ENCODE peak calls at places on chromosome 17, in six cellular contexts. O is right lobe of liver; C is IMR-90; Q is lower lobe of right lung; A is tibial artery; H is CD8-positive, alpha-beta memory T cell. L is an unnamed sample.

GRCh38 chr17:80861892-80862291 is 129.7 kb upstream of the CHMP6 start:
- DNase-seq in O (peak; percentile 46), C (peak; percentile 30), Q (peak; percentile 28), A (no peak), H (no peak), L (peak; percentile 55)

GRCh38 chr17:73526851-73527250 is 117.4 kb downstream of the SDK2 start:
- DNase-seq in O (no peak), C (no peak), Q (no peak), A (no peak), H (no peak), L (no peak)

GRCh38 chr17:73976676-73977521 is 226.6 kb upstream of the RPL38 start:
- DNase-seq in O (no peak), C (no peak), Q (no peak), A (no peak), H (no peak), L (no peak)

GRCh38 chr17:20216154-20216815 is 207.1 kb downstream of the SPECC1 start:
- DNase-seq in O (no peak), C (no peak), Q (no peak), A (no peak), H (no peak), L (no peak)

GRCh38 chr17:81578561-81579225 is 26.5 kb upstream of the FAAP100 start:
- DNase-seq in O (peak; percentile 3), C (no peak), Q (no peak), A (no peak), H (no peak), L (no peak)

GRCh38 chr17:40888321-40888720 is 3.3 kb upstream of the KRT20 start:
- DNase-seq in O (no peak), C (no peak), Q (no peak), A (no peak), H (no peak), L (no peak)

GRCh38 chr17:28270926-28271325 is 48.1 kb upstream of the TMEM97 start:
- DNase-seq in O (no peak), C (no peak), Q (no peak), A (no peak), H (no peak), L (no peak)

GRCh38 chr17:13601317-13601775 is 383 bp downstream of the HS3ST3A1 start:
- DNase-seq in O (peak; percentile 54), C (no peak), Q (no peak), A (no peak), H (no peak), L (no peak)

GRCh38 chr17:21382560-21383495 is 6.7 kb downstream of the KCNJ12 start:
- DNase-seq in O (no peak), C (no peak), Q (no peak), A (no peak), H (no peak), L (no peak)

GRCh38 chr17:82367724-82368524 is 3.6 kb upstream of the UTS2R start:
- DNase-seq in O (no peak), C (peak; percentile 11), Q (no peak), A (no peak), H (no peak), L (no peak)

GRCh38 chr17:27430882-27431491 is 25.3 kb upstream of the KSR1 start:
- DNase-seq in O (no peak), C (peak; percentile 51), Q (no peak), A (no peak), H (no peak), L (no peak)

GRCh38 chr17:67365762-67366192 is 600 bp downstream of the PSMD12 start:
- DNase-seq in O (no peak), C (peak; percentile 78), Q (no peak), A (no peak), H (no peak), L (no peak)

GRCh38 chr17:17719966-17720543 is 38.8 kb downstream of the RAI1 start:
- DNase-seq in O (no peak), C (no peak), Q (no peak), A (no peak), H (no peak), L (no peak)

GRCh38 chr17:47317119-47317518 is 6.6 kb upstream of the EFCAB13 start:
- DNase-seq in O (no peak), C (peak; percentile 47), Q (no peak), A (peak; percentile 74), H (no peak), L (no peak)

GRCh38 chr17:36500745-36501225 is 14.3 kb downstream of the ZNHIT3 start:
- DNase-seq in O (no peak), C (no peak), Q (no peak), A (no peak), H (no peak), L (no peak)

GRCh38 chr17:63035271-63035670 is 69.2 kb downstream of the TANC2 start:
- DNase-seq in O (no peak), C (peak; percentile 90), Q (no peak), A (no peak), H (no peak), L (no peak)

GRCh38 chr17:10094806-10095205 is 103.6 kb downstream of the GAS7 start:
- DNase-seq in O (no peak), C (no peak), Q (no peak), A (no peak), H (no peak), L (no peak)

GRCh38 chr17:74454197-74455024 is 12.0 kb upstream of the CD300A start:
- DNase-seq in O (peak; percentile 87), C (peak; percentile 29), Q (peak; percentile 94), A (peak; percentile 91), H (peak; percentile 59), L (no peak)

GRCh38 chr17:58269557-58270291 is 11.0 kb downstream of the MPO start:
- DNase-seq in O (no peak), C (no peak), Q (no peak), A (no peak), H (no peak), L (no peak)

GRCh38 chr17:64196626-64197025 is 66.4 kb downstream of the TEX2 start:
- DNase-seq in O (no peak), C (peak; percentile 88), Q (no peak), A (no peak), H (no peak), L (no peak)

GRCh38 chr17:70320642-70321345 is 151.5 kb downstream of the KCNJ2 start:
- DNase-seq in O (no peak), C (peak; percentile 8), Q (peak; percentile 50), A (no peak), H (no peak), L (no peak)

GRCh38 chr17:21678451-21679081 is 13.8 kb upstream of the KCNJ18 start:
- DNase-seq in O (no peak), C (no peak), Q (no peak), A (no peak), H (no peak), L (no peak)

GRCh38 chr17:61396586-61397085 is 3.0 kb upstream of the TBX2 start:
- DNase-seq in O (no peak), C (peak; percentile 35), Q (peak; percentile 52), A (no peak), H (no peak), L (no peak)
- H3K27me3 ChIP-seq in O (peaks cover 54% of the 10 kb centered on the region), C (no peaks in the 10 kb centered on the region), Q (peaks cover 58% of the 10 kb centered on the region), A (no peaks in the 10 kb centered on the region), H (peaks cover 18% of the 10 kb centered on the region), L (peaks cover 55% of the 10 kb centered on the region)

DNA sequence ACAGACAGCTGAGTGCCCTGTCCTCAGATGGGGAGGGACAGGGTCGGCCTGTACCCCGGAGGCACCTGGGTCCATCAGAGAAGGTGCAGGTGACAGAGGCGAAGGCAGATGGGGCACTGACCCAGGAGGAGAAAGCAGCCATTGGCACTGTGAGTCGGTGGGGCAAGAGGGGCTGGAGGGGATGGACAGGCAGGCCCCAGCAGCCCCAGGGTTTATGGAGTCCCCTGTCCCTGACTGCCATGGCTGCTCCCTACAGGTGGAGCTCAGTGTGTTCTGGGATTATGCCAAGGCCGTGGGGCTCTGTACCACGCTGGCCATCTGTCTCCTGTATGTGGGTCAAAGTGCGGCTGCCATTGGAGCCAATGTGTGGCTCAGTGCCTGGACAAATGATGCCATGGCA is 32.1 kb downstream of the ANKRD40 start:
- DNase-seq in O (peak; percentile 85), C (no peak), Q (no peak), A (no peak), H (no peak), L (no peak)
- H3K27ac ChIP-seq in O (no peak overlapping the region), C (no peak overlapping the region), Q (no peak overlapping the region), A (no peak overlapping the region), H (no peak overlapping the region), L (no peak overlapping the region)

DNA sequence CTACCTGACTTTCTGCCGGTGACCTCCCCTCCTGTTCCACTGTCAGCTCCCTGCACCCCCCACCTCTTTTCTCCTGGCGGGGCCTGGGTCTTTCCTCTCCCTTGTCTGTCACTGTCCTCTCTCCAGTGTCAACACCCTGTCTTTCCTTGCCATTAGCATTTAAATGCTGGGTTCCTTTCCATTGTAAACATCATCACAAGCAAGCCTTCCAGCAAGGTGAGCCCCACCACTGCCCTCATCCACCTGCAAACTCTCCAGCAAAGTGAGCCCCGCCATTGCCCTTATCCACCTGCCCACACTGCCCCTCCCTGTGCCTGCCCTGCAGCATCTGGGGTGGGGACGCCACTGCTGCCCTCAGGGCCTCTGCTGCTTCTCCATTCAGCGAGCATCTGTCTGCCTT is 195.0 kb downstream of the ENGASE start:
- DNase-seq in O (no peak), C (no peak), Q (no peak), A (no peak), H (no peak), L (no peak)
- H3K27me3 ChIP-seq in O (no peaks in the 10 kb centered on the region), C (peaks cover 18% of the 10 kb centered on the region), Q (peaks cover 61% of the 10 kb centered on the region), A (peaks cover 94% of the 10 kb centered on the region), H (no peaks in the 10 kb centered on the region), L (peaks cover 11% of the 10 kb centered on the region)

GRCh38 chr17:72411124-72411563 is 290.3 kb downstream of the SOX9 start:
- DNase-seq in O (no peak), C (no peak), Q (no peak), A (no peak), H (no peak), L (no peak)
- H3K27ac ChIP-seq in O (no peak overlapping the region), C (no peak overlapping the region), Q (no peak overlapping the region), A (no peak overlapping the region), H (no peak overlapping the region), L (no peak overlapping the region)

GRCh38 chr17:76131061-76131691 is 9.9 kb downstream of the FOXJ1 start:
- DNase-seq in O (no peak), C (no peak), Q (no peak), A (no peak), H (no peak), L (no peak)
- H3K27me3 ChIP-seq in O (no peaks in the 10 kb centered on the region), C (peaks cover 59% of the 10 kb centered on the region), Q (peaks cover 23% of the 10 kb centered on the region), A (peaks cover 68% of the 10 kb centered on the region), H (no peaks in the 10 kb centered on the region), L (no peaks in the 10 kb centered on the region)

DNA sequence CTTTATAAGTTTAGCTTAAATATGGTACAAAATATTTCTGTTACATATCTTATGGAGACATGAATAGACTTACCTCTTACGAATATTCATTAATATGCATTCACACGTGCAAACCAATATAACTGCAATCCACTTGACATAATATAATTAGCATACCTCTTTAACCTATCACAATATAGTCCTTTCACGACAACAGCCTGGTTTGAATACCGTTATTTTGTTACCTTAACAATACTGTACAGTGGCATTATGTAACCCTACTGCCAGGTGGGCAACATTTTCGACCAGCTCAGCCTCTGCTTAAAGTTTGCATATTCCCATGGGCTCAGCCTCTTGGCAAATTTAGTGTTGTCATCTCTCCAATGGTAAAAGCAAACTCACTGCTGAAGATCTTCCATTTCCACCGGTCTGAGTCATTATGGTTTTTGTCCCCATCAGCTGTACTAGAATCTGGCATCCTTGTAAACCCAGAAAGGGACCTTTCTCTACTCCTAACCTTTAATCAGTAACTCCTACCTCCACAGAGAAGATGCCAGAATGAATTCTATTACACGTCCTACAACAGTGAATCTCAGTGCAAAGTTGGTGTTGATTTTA is 46.0 kb downstream of the ZNF652 start:
- DNase-seq in O (no peak), C (peak; percentile 27), Q (no peak), A (no peak), H (no peak), L (no peak)
- H3K27ac ChIP-seq in O (no peak overlapping the region), C (no peak overlapping the region), Q (no peak overlapping the region), A (no peak overlapping the region), H (no peak overlapping the region), L (no peak overlapping the region)